ENCODE peak calls at places on chromosomes 6 and 20, in nine cellular contexts. One of them, this sample, is unnamed.

GRCh38 chr6:66179363-66179762 is 472.3 kb upstream of the EYS start:
- DNase-seq in choroid plexus epithelial cell: peak
- DNase-seq in right lobe of liver: no peak
- DNase-seq in astrocyte of the spinal cord: no peak
- DNase-seq in fibroblast of villous mesenchyme: no peak
- DNase-seq in epithelial cell of esophagus: no peak
- DNase-seq in brain microvascular endothelial cell: no peak
- DNase-seq in body of pancreas: no peak
- DNase-seq in adrenal gland: no peak
- DNase-seq in this sample: peak

GRCh38 chr6:134537146-134537555 is 219.2 kb upstream of the SGK1 start:
- DNase-seq in brain microvascular endothelial cell: peak
- DNase-seq in fibroblast of villous mesenchyme: peak
- DNase-seq in right lobe of liver: no peak
- DNase-seq in choroid plexus epithelial cell: peak
- DNase-seq in astrocyte of the spinal cord: peak
- DNase-seq in adrenal gland: no peak
- DNase-seq in body of pancreas: no peak
- DNase-seq in epithelial cell of esophagus: peak
- DNase-seq in this sample: peak

GRCh38 chr20:24432057-24432456 is 37.4 kb upstream of the SYNDIG1 start:
- DNase-seq in right lobe of liver: no peak
- DNase-seq in choroid plexus epithelial cell: no peak
- DNase-seq in fibroblast of villous mesenchyme: no peak
- DNase-seq in astrocyte of the spinal cord: no peak
- DNase-seq in adrenal gland: no peak
- DNase-seq in epithelial cell of esophagus: no peak
- DNase-seq in body of pancreas: peak
- DNase-seq in brain microvascular endothelial cell: no peak
- DNase-seq in this sample: no peak

GRCh38 chr6:166462461-166463135 is 79.9 kb upstream of the MPC1 start:
- DNase-seq in body of pancreas: no peak
- DNase-seq in adrenal gland: no peak
- DNase-seq in right lobe of liver: no peak
- DNase-seq in astrocyte of the spinal cord: no peak
- DNase-seq in brain microvascular endothelial cell: no peak
- DNase-seq in epithelial cell of esophagus: no peak
- DNase-seq in fibroblast of villous mesenchyme: no peak
- DNase-seq in choroid plexus epithelial cell: no peak
- DNase-seq in this sample: no peak

GRCh38 chr20:11719153-11719552 is 198.5 kb upstream of the BTBD3 start:
- DNase-seq in brain microvascular endothelial cell: no peak
- DNase-seq in epithelial cell of esophagus: no peak
- DNase-seq in adrenal gland: no peak
- DNase-seq in fibroblast of villous mesenchyme: no peak
- DNase-seq in astrocyte of the spinal cord: no peak
- DNase-seq in right lobe of liver: no peak
- DNase-seq in body of pancreas: no peak
- DNase-seq in choroid plexus epithelial cell: no peak
- DNase-seq in this sample: no peak

GRCh38 chr6:148500402-148500801 is 157.8 kb downstream of the SASH1 start:
- DNase-seq in right lobe of liver: no peak
- DNase-seq in adrenal gland: no peak
- DNase-seq in fibroblast of villous mesenchyme: no peak
- DNase-seq in body of pancreas: no peak
- DNase-seq in choroid plexus epithelial cell: no peak
- DNase-seq in epithelial cell of esophagus: no peak
- DNase-seq in astrocyte of the spinal cord: no peak
- DNase-seq in brain microvascular endothelial cell: no peak
- DNase-seq in this sample: no peak

GRCh38 chr6:45486739-45487138 is 109.0 kb upstream of the SUPT3H start:
- DNase-seq in astrocyte of the spinal cord: no peak
- DNase-seq in epithelial cell of esophagus: no peak
- DNase-seq in choroid plexus epithelial cell: no peak
- DNase-seq in right lobe of liver: no peak
- DNase-seq in brain microvascular endothelial cell: no peak
- DNase-seq in fibroblast of villous mesenchyme: no peak
- DNase-seq in body of pancreas: no peak
- DNase-seq in adrenal gland: no peak
- DNase-seq in this sample: no peak

GRCh38 chr6:6678185-6678671 is 89.7 kb downstream of the LY86 start:
- DNase-seq in brain microvascular endothelial cell: peak
- DNase-seq in astrocyte of the spinal cord: peak
- DNase-seq in adrenal gland: no peak
- DNase-seq in choroid plexus epithelial cell: peak
- DNase-seq in right lobe of liver: no peak
- DNase-seq in fibroblast of villous mesenchyme: peak
- DNase-seq in body of pancreas: peak
- DNase-seq in epithelial cell of esophagus: peak
- DNase-seq in this sample: peak

GRCh38 chr20:29319725-29320124 is 1937.7 kb upstream of the DEFB115 start:
- DNase-seq in choroid plexus epithelial cell: no peak
- DNase-seq in body of pancreas: no peak
- DNase-seq in adrenal gland: no peak
- DNase-seq in right lobe of liver: no peak
- DNase-seq in epithelial cell of esophagus: no peak
- DNase-seq in astrocyte of the spinal cord: no peak
- DNase-seq in fibroblast of villous mesenchyme: no peak
- DNase-seq in brain microvascular endothelial cell: no peak
- DNase-seq in this sample: no peak

GRCh38 chr6:44593539-44593944 is 206.0 kb downstream of the CDC5L start:
- DNase-seq in body of pancreas: peak
- DNase-seq in brain microvascular endothelial cell: peak
- DNase-seq in fibroblast of villous mesenchyme: peak
- DNase-seq in adrenal gland: peak
- DNase-seq in epithelial cell of esophagus: peak
- DNase-seq in right lobe of liver: no peak
- DNase-seq in choroid plexus epithelial cell: peak
- DNase-seq in astrocyte of the spinal cord: peak
- DNase-seq in this sample: peak

GRCh38 chr20:944774-945410 is 28.8 kb upstream of the ANGPT4 start:
- DNase-seq in adrenal gland: no peak
- DNase-seq in epithelial cell of esophagus: no peak
- DNase-seq in fibroblast of villous mesenchyme: no peak
- DNase-seq in astrocyte of the spinal cord: no peak
- DNase-seq in right lobe of liver: no peak
- DNase-seq in choroid plexus epithelial cell: no peak
- DNase-seq in body of pancreas: no peak
- DNase-seq in brain microvascular endothelial cell: no peak
- DNase-seq in this sample: no peak

GRCh38 chr6:33201147-33201545 is 479 bp downstream of the SLC39A7 start:
- DNase-seq in body of pancreas: no peak
- DNase-seq in astrocyte of the spinal cord: no peak
- DNase-seq in choroid plexus epithelial cell: no peak
- DNase-seq in brain microvascular endothelial cell: no peak
- DNase-seq in right lobe of liver: no peak
- DNase-seq in fibroblast of villous mesenchyme: no peak
- DNase-seq in adrenal gland: no peak
- DNase-seq in epithelial cell of esophagus: no peak
- DNase-seq in this sample: no peak

GRCh38 chr20:32908334-32909292 is 49.9 kb downstream of the EFCAB8 start:
- DNase-seq in body of pancreas: no peak
- DNase-seq in epithelial cell of esophagus: no peak
- DNase-seq in astrocyte of the spinal cord: no peak
- DNase-seq in fibroblast of villous mesenchyme: no peak
- DNase-seq in choroid plexus epithelial cell: no peak
- DNase-seq in brain microvascular endothelial cell: no peak
- DNase-seq in right lobe of liver: no peak
- DNase-seq in adrenal gland: no peak
- DNase-seq in this sample: no peak

GRCh38 chr6:153003294-153003645 is 761 bp upstream of the MTRF1L start:
- DNase-seq in fibroblast of villous mesenchyme: no peak
- DNase-seq in adrenal gland: no peak
- DNase-seq in brain microvascular endothelial cell: no peak
- DNase-seq in choroid plexus epithelial cell: peak
- DNase-seq in body of pancreas: no peak
- DNase-seq in right lobe of liver: no peak
- DNase-seq in epithelial cell of esophagus: peak
- DNase-seq in astrocyte of the spinal cord: no peak
- DNase-seq in this sample: no peak

GRCh38 chr20:44966030-44966961 is at the start of gene STK4:
- DNase-seq in fibroblast of villous mesenchyme: peak
- DNase-seq in body of pancreas: peak
- DNase-seq in epithelial cell of esophagus: peak
- DNase-seq in right lobe of liver: peak
- DNase-seq in astrocyte of the spinal cord: peak
- DNase-seq in choroid plexus epithelial cell: peak
- DNase-seq in adrenal gland: peak
- DNase-seq in brain microvascular endothelial cell: peak
- DNase-seq in this sample: peak

DNA sequence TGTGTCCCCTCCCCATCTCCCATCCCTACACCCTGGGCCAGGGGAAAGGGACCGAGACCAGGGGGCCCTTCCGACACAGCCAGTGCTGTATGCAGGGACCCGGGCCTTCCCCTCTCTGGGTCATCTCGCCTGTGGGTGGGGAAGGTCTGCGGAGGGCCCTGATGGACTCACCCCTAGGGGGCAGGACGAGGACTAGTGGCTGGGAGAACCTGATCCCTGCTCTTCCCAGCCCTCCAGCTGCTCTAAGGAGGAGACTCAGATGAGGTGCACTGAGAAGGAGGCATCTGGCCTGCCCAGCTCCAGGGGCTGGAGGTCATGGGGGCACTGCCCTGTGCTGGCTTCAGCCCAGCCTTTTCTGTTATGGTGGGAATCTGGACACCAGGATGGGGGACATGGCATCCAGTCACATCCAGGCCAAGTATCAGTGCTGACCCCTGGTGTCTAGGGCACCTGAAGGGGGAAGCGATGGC is 735 bp downstream of the MYL9 start:
- DNase-seq in astrocyte of the spinal cord: no peak
- DNase-seq in epithelial cell of esophagus: peak
- DNase-seq in choroid plexus epithelial cell: peak
- DNase-seq in body of pancreas: no peak
- DNase-seq in right lobe of liver: no peak
- DNase-seq in fibroblast of villous mesenchyme: peak
- DNase-seq in adrenal gland: peak
- DNase-seq in brain microvascular endothelial cell: peak
- DNase-seq in this sample: no peak
- H3K4me3 ChIP-seq in astrocyte of the spinal cord: peak
- H3K4me3 ChIP-seq in epithelial cell of esophagus: no peak
- H3K4me3 ChIP-seq in choroid plexus epithelial cell: peak
- H3K4me3 ChIP-seq in body of pancreas: peak
- H3K4me3 ChIP-seq in right lobe of liver: peak
- H3K4me3 ChIP-seq in fibroblast of villous mesenchyme: peak
- H3K4me3 ChIP-seq in adrenal gland: no peak
- H3K4me3 ChIP-seq in brain microvascular endothelial cell: peak
- H3K4me3 ChIP-seq in this sample: peak

DNA sequence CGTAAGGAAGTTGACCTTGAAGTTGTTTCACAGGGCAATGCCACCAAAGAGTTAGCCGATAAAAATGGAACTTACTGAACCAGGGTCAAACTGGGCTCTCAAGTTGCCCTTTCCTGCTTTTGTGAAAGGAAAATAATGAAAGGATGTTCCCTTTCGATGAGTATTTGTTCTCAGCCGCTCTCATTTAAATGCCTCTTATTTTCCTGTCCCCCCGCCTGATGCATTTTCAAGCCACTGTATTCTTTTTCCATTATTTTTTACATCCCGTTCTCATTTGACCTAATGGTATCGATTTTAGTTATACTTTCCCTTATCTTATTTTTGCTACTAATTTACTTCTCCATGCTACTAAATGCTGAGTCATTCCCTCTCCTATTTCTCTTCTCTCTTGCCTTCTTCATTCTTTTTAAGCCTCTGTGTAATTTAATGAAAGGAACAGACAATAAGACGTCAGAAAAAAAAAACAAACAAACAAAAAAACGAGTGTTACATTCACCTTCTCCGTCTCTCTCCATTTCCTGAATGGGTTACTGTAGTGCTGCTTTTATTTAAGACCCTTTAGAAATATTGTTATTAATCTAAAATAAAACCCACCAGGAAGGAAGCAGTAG is 655 bp upstream of the NDUFAF4 start:
- DNase-seq in fibroblast of villous mesenchyme: peak
- DNase-seq in adrenal gland: no peak
- DNase-seq in brain microvascular endothelial cell: no peak
- DNase-seq in right lobe of liver: no peak
- DNase-seq in epithelial cell of esophagus: peak
- DNase-seq in astrocyte of the spinal cord: peak
- DNase-seq in body of pancreas: no peak
- DNase-seq in choroid plexus epithelial cell: peak
- DNase-seq in this sample: no peak
- TF ChIP-seq CTCF in fibroblast of villous mesenchyme: no peak
- TF ChIP-seq CTCF in adrenal gland: no peak
- TF ChIP-seq CTCF in brain microvascular endothelial cell: no peak
- TF ChIP-seq CTCF in right lobe of liver: no peak
- TF ChIP-seq CTCF in epithelial cell of esophagus: no peak
- TF ChIP-seq CTCF in astrocyte of the spinal cord: no peak
- TF ChIP-seq CTCF in body of pancreas: no peak
- TF ChIP-seq CTCF in choroid plexus epithelial cell: no peak
- TF ChIP-seq CTCF in this sample: no peak

DNA sequence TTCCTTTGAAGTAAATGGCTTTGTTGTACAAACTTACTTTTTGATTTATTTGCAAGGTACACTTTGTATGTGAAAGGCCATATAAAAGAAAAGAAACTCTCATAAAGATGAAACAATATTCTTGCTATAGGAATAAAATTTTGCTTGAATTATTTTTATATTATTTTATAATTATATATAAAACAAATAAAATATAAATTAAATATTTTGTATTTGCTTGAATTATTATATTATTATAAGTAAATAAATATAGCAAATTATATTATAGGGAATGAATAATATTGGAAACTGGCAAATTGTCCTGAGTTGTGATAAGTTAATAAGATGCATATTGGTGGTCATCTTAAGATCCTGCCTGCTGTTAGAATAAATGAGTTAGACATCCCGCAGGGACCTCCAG is 486.6 kb upstream of the MARCKS start:
- DNase-seq in adrenal gland: no peak
- DNase-seq in fibroblast of villous mesenchyme: no peak
- DNase-seq in right lobe of liver: no peak
- DNase-seq in body of pancreas: no peak
- DNase-seq in choroid plexus epithelial cell: no peak
- DNase-seq in epithelial cell of esophagus: no peak
- DNase-seq in astrocyte of the spinal cord: no peak
- DNase-seq in brain microvascular endothelial cell: no peak
- DNase-seq in this sample: no peak
- H3K4me3 ChIP-seq in adrenal gland: no peak
- H3K4me3 ChIP-seq in fibroblast of villous mesenchyme: no peak
- H3K4me3 ChIP-seq in right lobe of liver: no peak
- H3K4me3 ChIP-seq in body of pancreas: no peak
- H3K4me3 ChIP-seq in choroid plexus epithelial cell: no peak
- H3K4me3 ChIP-seq in epithelial cell of esophagus: no peak
- H3K4me3 ChIP-seq in astrocyte of the spinal cord: no peak
- H3K4me3 ChIP-seq in brain microvascular endothelial cell: no peak
- H3K4me3 ChIP-seq in this sample: no peak

DNA sequence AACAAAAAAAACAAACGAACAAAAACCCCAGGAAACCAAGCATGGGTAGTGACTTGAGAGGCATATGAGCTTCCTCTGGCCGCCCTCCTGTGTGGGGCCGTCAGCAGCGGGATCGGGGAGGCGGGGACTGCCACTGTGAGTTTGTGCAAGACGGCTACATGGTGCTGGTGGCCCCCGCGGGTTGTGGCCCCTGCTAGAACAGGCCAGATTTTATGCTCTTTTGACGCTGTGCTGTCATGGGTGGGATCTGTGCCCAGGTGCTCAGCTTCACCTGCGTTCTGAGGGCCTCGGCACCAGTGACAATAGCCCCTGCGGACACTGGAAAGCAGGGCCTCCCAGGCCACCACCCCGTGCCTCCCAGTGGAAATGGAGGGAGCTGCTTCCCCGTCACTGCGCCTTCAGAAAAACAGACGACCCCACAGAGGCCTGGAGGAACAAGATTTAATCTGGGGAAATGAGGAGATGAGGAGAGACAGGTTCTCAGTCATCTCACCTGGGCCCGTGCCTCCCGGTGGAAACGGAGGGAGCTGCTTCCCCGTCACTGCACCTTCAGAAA is 4.7 kb upstream of the KCNQ2 start:
- DNase-seq in body of pancreas: no peak
- DNase-seq in brain microvascular endothelial cell: no peak
- DNase-seq in astrocyte of the spinal cord: no peak
- DNase-seq in epithelial cell of esophagus: no peak
- DNase-seq in right lobe of liver: no peak
- DNase-seq in choroid plexus epithelial cell: no peak
- DNase-seq in adrenal gland: no peak
- DNase-seq in fibroblast of villous mesenchyme: no peak
- DNase-seq in this sample: no peak
- TF ChIP-seq CTCF in body of pancreas: no peak
- TF ChIP-seq CTCF in brain microvascular endothelial cell: peak
- TF ChIP-seq CTCF in astrocyte of the spinal cord: no peak
- TF ChIP-seq CTCF in epithelial cell of esophagus: no peak
- TF ChIP-seq CTCF in right lobe of liver: no peak
- TF ChIP-seq CTCF in choroid plexus epithelial cell: no peak
- TF ChIP-seq CTCF in adrenal gland: no peak
- TF ChIP-seq CTCF in fibroblast of villous mesenchyme: no peak
- TF ChIP-seq CTCF in this sample: no peak

This sample was measured in astrocyte of the cerebellum.